ENCODE peak calls at places on chromosomes 1 and 21, in seven cellular contexts. L is transverse colon; H is upper lobe of right lung; V is A549; O is lower leg skin; Z is CD4-positive, alpha-beta T cell; K is pancreas. Y is an unnamed sample.

GRCh38 chr1:165253818-165254254 is 102.7 kb downstream of the LMX1A start:
- DNase-seq in L (no peak), H (no peak), V (no peak), O (no peak), Z (no peak), K (no peak), Y (no peak)

GRCh38 chr21:32463367-32463766 is 50.9 kb downstream of the EVA1C start:
- DNase-seq in L (no peak), H (no peak), V (peak), O (no peak), Z (no peak), K (no peak), Y (no peak)

GRCh38 chr1:202645097-202645476 is 65.2 kb downstream of the SYT2 start:
- DNase-seq in L (no peak), H (no peak), V (no peak), O (no peak), Z (no peak), K (no peak), Y (no peak)

GRCh38 chr21:37370152-37371040 is 3.8 kb downstream of the DYRK1A start:
- DNase-seq in L (no peak), H (no peak), V (no peak), O (no peak), Z (no peak), K (no peak), Y (no peak)

GRCh38 chr1:234231893-234232276 is 141.4 kb upstream of the COA6 start:
- DNase-seq in L (no peak), H (no peak), V (no peak), O (no peak), Z (no peak), K (no peak), Y (no peak)

GRCh38 chr1:238606896-238607295 is 716.2 kb upstream of the ZP4 start:
- DNase-seq in L (no peak), H (no peak), V (no peak), O (no peak), Z (no peak), K (no peak), Y (no peak)

GRCh38 chr1:9728451-9729295 is 77.1 kb downstream of the PIK3CD start:
- DNase-seq in L (no peak), H (no peak), V (no peak), O (no peak), Z (peak), K (no peak), Y (no peak)

GRCh38 chr1:75131593-75132420 is 2.4 kb upstream of the LHX8 start:
- DNase-seq in L (no peak), H (no peak), V (no peak), O (no peak), Z (no peak), K (no peak), Y (no peak)

GRCh38 chr1:153970346-153970745 is 2.6 kb downstream of the CREB3L4 start:
- DNase-seq in L (no peak), H (no peak), V (no peak), O (no peak), Z (no peak), K (no peak), Y (no peak)

GRCh38 chr1:153968000-153968363 is 280 bp downstream of the CREB3L4 start:
- DNase-seq in L (peak), H (peak), V (no peak), O (no peak), Z (no peak), K (peak), Y (peak)

GRCh38 chr1:153968972-153969371 is 1.3 kb downstream of the CREB3L4 start:
- DNase-seq in L (no peak), H (no peak), V (no peak), O (no peak), Z (no peak), K (no peak), Y (no peak)

GRCh38 chr1:153968400-153968799 is 698 bp downstream of the CREB3L4 start:
- DNase-seq in L (no peak), H (no peak), V (no peak), O (no peak), Z (no peak), K (no peak), Y (no peak)

DNA sequence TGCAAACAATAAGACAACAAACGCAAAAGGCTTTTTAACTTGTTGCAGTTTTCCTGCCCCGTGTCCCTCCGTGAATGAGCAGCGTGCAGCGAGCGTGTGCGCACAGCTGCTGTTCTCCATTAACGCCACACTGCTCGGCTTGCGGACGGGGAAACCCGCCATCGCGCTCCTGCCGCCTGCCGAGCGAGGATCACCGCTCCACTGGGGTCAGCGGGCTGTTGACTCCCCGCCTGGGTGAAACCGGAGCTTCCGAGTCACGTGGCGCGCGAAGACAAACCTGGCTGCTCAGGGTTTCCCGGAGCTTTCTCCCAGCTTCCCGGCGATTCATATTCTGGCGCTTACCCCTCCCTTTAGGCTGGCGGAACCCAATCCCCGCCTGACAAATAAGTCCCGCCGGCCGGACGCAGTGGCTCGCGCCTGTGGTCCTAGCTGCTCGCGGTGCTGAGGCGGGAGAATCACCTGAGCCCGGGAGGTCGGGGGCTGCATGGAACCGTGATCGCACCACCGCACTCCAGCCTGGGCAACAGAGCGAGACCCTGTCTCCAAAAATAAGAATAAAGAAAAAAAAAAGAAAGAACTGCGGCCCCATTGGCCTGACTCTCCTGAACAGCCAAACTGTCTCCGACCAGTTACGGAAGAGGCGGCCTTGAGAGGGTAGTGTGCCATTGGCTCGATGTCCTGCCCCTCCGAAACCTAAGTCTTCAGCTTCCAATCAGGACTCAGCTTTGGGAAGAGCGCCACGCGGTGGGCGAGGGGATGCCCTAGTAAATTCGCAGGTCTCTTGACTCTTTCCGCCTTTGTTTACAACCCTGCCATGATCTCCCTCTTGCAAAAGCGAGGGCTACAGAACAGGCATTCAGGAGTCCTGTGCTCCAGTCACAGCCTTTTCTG is at the start of gene CREB3L4:
- DNase-seq in L (peak), H (peak), V (peak), O (peak), Z (peak), K (peak), Y (peak)
- TF ChIP-seq CTCF in L (peak), H (peak), V (peak), O (no peak), Z (peak), K (no peak), Y (peak)

GRCh38 chr1:25198731-25199231 is 33.5 kb downstream of the SYF2 start:
- DNase-seq in L (peak), H (no peak), V (no peak), O (peak), Z (no peak), K (peak), Y (peak)
- TF ChIP-seq CTCF in L (no peak), H (no peak), V (no peak), O (no peak), Z (no peak), K (no peak), Y (no peak)

GRCh38 chr1:85315789-85316188 is 39.4 kb upstream of the BCL10 start:
- DNase-seq in L (no peak), H (no peak), V (no peak), O (no peak), Z (no peak), K (no peak), Y (no peak)
- TF ChIP-seq CTCF in L (no peak), H (no peak), V (no peak), O (no peak), Z (no peak), K (no peak), Y (no peak)

GRCh38 chr1:50684185-50684584 is 260.9 kb upstream of the DMRTA2 start:
- DNase-seq in L (no peak), H (no peak), V (no peak), O (no peak), Z (no peak), K (no peak), Y (no peak)
- TF ChIP-seq CTCF in L (no peak), H (no peak), V (no peak), O (no peak), Z (no peak), K (no peak), Y (no peak)

DNA sequence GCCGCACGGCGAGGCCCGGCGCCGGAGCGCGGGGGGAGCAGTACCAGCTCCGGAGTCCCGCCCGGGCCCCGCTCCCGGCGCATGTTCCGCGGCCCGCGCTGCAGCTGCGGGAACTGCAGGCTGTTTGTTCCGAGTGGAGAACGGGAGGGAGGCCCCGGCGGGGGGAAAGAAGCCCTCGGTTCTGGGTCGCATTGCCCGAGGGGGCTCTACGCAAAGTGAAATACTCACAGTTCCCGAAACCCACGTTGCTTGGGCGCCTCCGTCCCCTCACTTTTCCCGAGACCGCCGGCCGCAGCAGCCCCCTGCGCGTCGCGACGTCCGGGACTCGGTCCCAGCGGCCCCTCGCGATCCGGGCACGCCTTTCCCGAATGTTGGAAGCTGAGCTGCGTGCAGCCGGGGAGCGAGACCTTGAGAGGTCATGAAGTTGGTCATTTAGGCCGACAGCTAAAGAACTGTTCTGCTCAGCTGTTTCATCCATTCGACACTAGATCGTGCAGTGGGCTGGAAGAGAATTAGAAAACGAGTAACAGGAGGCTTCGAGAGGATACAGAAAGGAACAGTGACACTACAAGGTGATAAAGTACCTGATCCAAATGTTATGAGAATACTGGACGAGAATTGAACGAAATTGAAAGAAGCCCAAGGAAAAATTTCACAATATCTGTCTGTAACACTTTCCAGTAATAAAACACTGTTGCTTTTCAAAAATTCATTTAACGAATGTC is 596 bp upstream of the LIN9 start:
- DNase-seq in L (no peak), H (no peak), V (peak), O (no peak), Z (no peak), K (no peak), Y (no peak)
- TF ChIP-seq CTCF in L (peak), H (no peak), V (no peak), O (no peak), Z (no peak), K (no peak), Y (no peak)

GRCh38 chr21:42239973-42240372 is 21.0 kb downstream of the ABCG1 start:
- DNase-seq in L (no peak), H (no peak), V (no peak), O (no peak), Z (no peak), K (no peak), Y (peak)
- TF ChIP-seq CTCF in L (no peak), H (no peak), V (no peak), O (no peak), Z (no peak), K (no peak), Y (no peak)

GRCh38 chr1:171781167-171781875 is at the start of gene METTL13:
- DNase-seq in L (peak), H (peak), V (peak), O (peak), Z (peak), K (peak), Y (peak)
- TF ChIP-seq CTCF in L (no peak), H (no peak), V (no peak), O (no peak), Z (no peak), K (no peak), Y (no peak)

DNA sequence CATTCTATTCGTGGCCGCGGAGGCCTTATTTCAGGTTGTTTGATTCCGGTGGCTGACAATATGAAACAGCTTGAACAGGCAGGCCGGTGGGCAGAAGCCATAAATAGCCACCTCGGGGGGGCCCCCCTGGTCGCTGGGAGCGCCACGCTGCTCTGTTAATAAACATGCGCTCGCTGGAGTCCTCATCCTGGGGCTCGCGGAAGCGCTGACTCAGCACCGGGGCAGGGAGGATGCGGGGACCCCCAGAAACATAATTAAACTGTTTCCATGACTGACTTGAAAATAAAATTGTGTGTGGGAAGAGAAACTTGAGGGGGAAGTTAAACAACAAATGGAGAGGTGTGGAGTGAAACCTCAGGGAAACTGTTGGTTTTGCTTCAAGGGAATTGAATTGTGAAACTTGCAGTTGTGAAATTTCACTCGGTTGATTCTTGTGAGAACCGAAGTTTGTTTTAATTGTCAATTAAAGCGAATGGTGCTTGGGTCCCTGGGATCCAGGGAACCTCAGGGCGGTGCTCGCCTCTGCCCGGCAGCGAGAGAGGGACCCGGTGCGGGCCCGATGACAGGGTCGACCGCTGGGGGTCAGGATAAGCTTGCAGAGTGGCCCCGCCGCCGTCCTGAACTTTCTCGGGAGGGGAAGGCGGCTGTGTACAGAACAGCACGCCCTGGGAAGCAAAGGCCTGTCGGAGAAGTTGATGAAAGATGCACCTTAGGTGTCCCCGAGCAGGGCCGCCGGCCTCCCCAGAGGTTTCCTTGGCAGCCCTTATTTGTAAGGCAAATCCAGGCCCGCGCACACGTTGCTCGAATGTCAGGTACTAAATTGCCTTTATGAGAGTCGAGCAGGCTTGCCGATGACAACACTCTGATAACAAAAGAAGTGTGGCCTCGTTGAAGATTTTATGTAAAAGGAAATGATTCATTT is 176.9 kb upstream of the LMO4 start:
- DNase-seq in L (peak), H (peak), V (no peak), O (no peak), Z (no peak), K (peak), Y (peak)
- TF ChIP-seq CTCF in L (peak), H (peak), V (no peak), O (no peak), Z (no peak), K (no peak), Y (no peak)